ENCODE peak calls at places on chromosomes 2 and 18, in nine cellular contexts. K, R, A, I, Q, G, H, J and W are unnamed samples.

GRCh38 chr2:96954490-96954846 is 31.9 kb downstream of the FAM178B start:
- DNase-seq in J (no peak), A (no peak), K (no peak), Q (no peak), R (no peak), I (no peak), G (no peak), H (no peak), W (no peak)

GRCh38 chr2:20674974-20675679 is 8.2 kb downstream of the GDF7 start:
- DNase-seq in A (no peak), G (peak), Q (no peak), H (no peak), I (no peak), J (peak), R (no peak), K (no peak), W (peak)

GRCh38 chr2:59383473-59383872 is 1142.3 kb upstream of the FANCL start:
- DNase-seq in I (no peak), K (no peak), R (no peak), G (no peak), J (no peak), A (no peak), H (no peak), Q (no peak), W (no peak)

GRCh38 chr2:102004588-102004987 is 12.8 kb downstream of the IL1R2 start:
- DNase-seq in J (no peak), R (no peak), G (no peak), I (no peak), A (no peak), K (no peak), H (no peak), Q (no peak), W (no peak)

GRCh38 chr2:104412384-104412783 is 441.5 kb upstream of the POU3F3 start:
- DNase-seq in H (peak), A (peak), Q (no peak), R (no peak), J (no peak), K (peak), G (no peak), I (no peak), W (no peak)

GRCh38 chr2:183532514-183532913 is 408.3 kb downstream of the NUP35 start:
- DNase-seq in I (no peak), J (no peak), A (no peak), G (no peak), R (no peak), Q (no peak), H (no peak), K (no peak), W (no peak)

GRCh38 chr18:58779514-58779913 is 85.2 kb upstream of the ZNF532 start:
- DNase-seq in J (no peak), K (no peak), Q (no peak), I (no peak), G (no peak), H (no peak), A (no peak), R (peak), W (no peak)

GRCh38 chr2:233982421-233983121 is 65.4 kb downstream of the TRPM8 start:
- DNase-seq in J (no peak), R (no peak), K (no peak), Q (no peak), G (peak), A (no peak), H (no peak), I (no peak), W (peak)

GRCh38 chr2:73987109-73987947 is 2.6 kb downstream of the TET3 start:
- DNase-seq in G (no peak), I (no peak), R (peak), Q (peak), K (peak), H (no peak), A (peak), J (peak), W (no peak)

GRCh38 chr2:162824319-162824718 is 14.2 kb downstream of the KCNH7 start:
- DNase-seq in Q (no peak), K (no peak), J (no peak), G (no peak), A (no peak), I (no peak), H (no peak), R (no peak), W (no peak)

GRCh38 chr2:161836664-161837063 is 212.4 kb downstream of the SLC4A10 start:
- DNase-seq in H (no peak), Q (no peak), A (no peak), R (no peak), I (no peak), G (no peak), K (no peak), J (no peak), W (no peak)

GRCh38 chr2:156818944-156819343 is 382.8 kb downstream of the GPD2 start:
- DNase-seq in R (no peak), I (no peak), Q (no peak), J (no peak), G (no peak), K (peak), H (no peak), A (no peak), W (no peak)

GRCh38 chr2:15159751-15160177 is 401.4 kb downstream of the NBAS start:
- DNase-seq in A (peak), K (peak), Q (no peak), I (no peak), R (no peak), J (no peak), G (no peak), H (no peak), W (peak)

GRCh38 chr18:78797499-78797898 is 182.1 kb upstream of the SALL3 start:
- DNase-seq in J (no peak), K (no peak), G (no peak), A (no peak), R (no peak), Q (no peak), H (no peak), I (no peak), W (no peak)

GRCh38 chr18:28398491-28398890 is 221.6 kb upstream of the CDH2 start:
- DNase-seq in R (no peak), H (no peak), K (no peak), G (no peak), I (no peak), Q (no peak), A (no peak), J (no peak), W (no peak)

GRCh38 chr2:60064687-60065361 is 488.6 kb downstream of the BCL11A start:
- DNase-seq in A (no peak), Q (no peak), J (no peak), G (no peak), I (no peak), H (no peak), K (no peak), R (no peak), W (no peak)

GRCh38 chr2:216644846-216645635 is 11.8 kb downstream of the IGFBP2 start:
- DNase-seq in H (no peak), J (no peak), I (no peak), K (peak), Q (peak), A (no peak), R (no peak), G (no peak), W (no peak)

GRCh38 chr18:26342646-26343045 is 116.4 kb downstream of the TAF4B start:
- DNase-seq in A (no peak), I (no peak), H (no peak), R (peak), Q (no peak), G (no peak), J (no peak), K (no peak), W (no peak)

GRCh38 chr2:129233166-129233565 is 746.3 kb upstream of the RAB6C start:
- DNase-seq in H (no peak), J (no peak), R (no peak), I (no peak), A (no peak), G (no peak), Q (no peak), K (no peak), W (no peak)

GRCh38 chr2:216967889-216968288 is 108.0 kb upstream of the TNP1 start:
- DNase-seq in H (no peak), R (no peak), G (no peak), Q (no peak), A (no peak), K (no peak), I (no peak), J (no peak), W (no peak)

GRCh38 chr2:178194600-178195389 is 483 bp downstream of the OSBPL6 start:
- DNase-seq in I (no peak), A (peak), J (peak), G (peak), Q (peak), K (no peak), H (peak), R (peak), W (peak)

GRCh38 chr18:49728542-49728941 is 84.8 kb downstream of the ACAA2 start:
- DNase-seq in G (no peak), J (no peak), K (peak), H (peak), R (no peak), A (peak), Q (peak), I (no peak), W (peak)

GRCh38 chr2:41853427-41854191 is 194.2 kb upstream of the PKDCC start:
- DNase-seq in Q (peak), J (peak), A (peak), I (no peak), G (no peak), H (peak), K (peak), R (peak), W (peak)

DNA sequence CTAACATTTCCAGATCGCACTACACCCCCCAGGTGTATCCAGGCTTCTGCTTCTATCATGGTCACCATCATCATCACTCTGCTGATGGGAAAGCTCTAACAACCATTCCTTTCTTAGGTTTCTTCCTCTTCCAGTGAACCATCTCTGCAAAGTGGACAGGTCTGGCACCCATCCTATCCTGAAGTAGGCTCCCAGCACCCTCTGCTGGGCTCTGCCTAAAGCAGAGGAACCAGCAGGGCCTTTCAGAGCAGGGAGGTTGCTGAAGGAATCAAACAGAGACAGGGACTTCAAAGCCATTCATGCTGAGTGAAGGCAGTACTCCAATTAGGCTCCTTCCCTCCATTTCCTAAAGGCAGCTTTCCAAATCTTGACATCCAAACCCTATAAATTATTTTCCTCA is 27.2 kb upstream of the SATB2 start:
- DNase-seq in A (no peak), H (peak), Q (no peak), K (no peak), G (no peak), R (no peak), J (no peak), I (no peak), W (peak)
- TF ChIP-seq CTCF in A (no peak), H (no peak), Q (no peak), K (no peak), G (peak), R (no peak), J (no peak), I (no peak), W (peak)

GRCh38 chr2:232668805-232669444 is 28.2 kb upstream of the GIGYF2 start:
- DNase-seq in R (peak), J (no peak), G (no peak), K (no peak), Q (peak), I (no peak), A (peak), H (no peak), W (no peak)
- TF ChIP-seq CTCF in R (no peak), J (no peak), G (peak), K (peak), Q (peak), I (no peak), A (peak), H (no peak), W (peak)

DNA sequence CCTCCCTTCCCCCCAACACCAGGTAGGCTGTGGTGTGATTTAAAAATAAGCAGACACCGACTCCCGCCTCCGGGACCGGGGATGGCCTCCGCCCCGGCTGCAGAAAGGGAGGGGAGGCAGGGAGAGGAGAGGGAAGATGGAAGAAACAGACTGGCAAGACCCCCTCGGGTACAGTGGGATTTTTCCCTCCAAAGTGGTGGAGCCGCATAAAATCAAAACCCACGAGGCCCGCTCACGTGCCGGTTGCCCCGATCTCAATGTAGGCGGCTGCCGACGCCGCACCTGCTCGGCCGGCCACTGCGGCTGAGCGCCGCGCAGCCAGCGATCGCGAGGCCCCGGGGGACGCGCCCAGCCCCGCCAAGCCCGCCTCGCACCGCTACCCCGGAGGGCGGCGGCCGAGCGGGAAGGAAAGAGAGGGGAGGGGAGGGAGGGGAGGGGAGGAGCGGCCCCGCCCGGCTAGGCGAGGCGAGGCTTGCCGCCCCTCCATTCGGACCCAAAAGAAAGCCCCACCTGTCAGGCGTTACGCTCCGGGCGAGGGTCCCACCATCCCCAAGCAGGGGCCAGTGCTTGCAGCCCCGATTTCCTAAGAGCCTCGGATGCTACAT is 804 bp downstream of the ADD2 start:
- DNase-seq in J (no peak), K (no peak), Q (no peak), G (no peak), A (peak), I (peak), R (no peak), H (peak), W (no peak)
- TF ChIP-seq CTCF in J (no peak), K (no peak), Q (no peak), G (no peak), A (no peak), I (no peak), R (no peak), H (no peak), W (no peak)

DNA sequence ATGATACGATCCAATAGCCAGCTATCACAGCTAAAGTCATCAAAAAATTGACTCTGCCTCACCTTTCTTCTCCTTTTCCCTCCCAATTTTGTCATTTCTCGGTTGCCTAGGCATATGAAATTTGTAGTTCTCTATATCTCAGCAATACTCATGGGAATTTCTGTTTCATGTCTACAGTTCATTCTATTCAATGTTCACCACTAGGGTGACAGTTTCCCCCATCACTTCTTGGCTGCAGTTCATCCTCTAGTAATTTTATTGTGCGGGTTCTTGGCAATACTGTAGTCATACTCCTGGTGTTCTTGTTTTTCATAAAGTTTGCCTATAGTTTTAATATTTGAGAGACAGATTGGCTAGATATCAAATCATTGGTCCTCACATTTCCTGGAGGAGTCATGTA is 872.2 kb upstream of the ID2 start:
- DNase-seq in I (no peak), Q (no peak), R (no peak), J (no peak), A (no peak), K (no peak), G (no peak), H (no peak), W (no peak)
- TF ChIP-seq CTCF in I (no peak), Q (no peak), R (no peak), J (no peak), A (no peak), K (no peak), G (no peak), H (no peak), W (peak)

DNA sequence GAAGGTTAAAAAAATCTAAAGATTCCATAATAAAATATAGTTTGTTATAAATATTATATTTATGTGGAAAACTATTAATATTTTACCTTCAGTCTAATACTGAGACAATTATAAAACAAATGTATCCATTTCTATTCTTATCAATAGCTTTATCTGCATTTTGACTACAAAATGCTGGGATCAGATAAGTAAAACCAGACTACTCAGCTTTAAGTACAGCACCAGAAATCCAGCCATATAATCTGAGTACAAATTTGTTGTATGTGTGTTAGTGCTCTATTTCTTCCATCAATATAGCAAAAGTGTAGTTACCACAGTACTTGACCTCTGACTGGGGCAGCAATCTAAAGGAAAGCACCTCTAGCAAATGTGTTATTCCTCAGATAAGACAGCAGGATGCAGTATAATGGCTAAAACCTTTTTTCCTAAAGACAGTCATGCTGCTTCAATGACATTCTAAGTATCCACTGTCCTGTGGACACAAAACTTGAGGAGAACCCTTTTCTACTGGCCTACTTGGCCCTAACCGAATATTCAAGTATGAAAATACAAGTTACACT is 68.1 kb downstream of the OLA1 start:
- DNase-seq in G (no peak), J (no peak), H (no peak), K (no peak), R (no peak), I (no peak), Q (no peak), A (peak), W (peak)
- TF ChIP-seq CTCF in G (no peak), J (no peak), H (no peak), K (peak), R (no peak), I (no peak), Q (no peak), A (peak), W (peak)

DNA sequence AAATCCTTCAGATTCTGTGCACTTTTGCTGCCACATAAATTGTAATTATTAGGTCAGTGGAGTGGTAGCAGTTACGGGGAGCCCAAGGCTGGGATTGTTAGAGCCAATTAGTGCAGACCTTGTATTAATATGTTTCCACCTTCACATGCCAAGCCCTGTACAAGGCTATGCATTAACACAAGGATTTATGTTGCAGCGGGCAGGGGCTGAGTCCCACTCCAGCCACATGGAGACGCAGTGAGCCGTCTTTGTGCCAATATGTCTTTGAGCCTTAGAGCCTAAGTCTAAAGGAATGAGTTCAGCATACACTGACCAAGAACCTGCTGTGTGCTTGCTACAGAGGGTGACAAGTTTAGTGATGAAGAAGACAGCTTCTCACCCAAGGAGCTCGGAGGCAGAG is 238.2 kb downstream of the TSN start:
- DNase-seq in I (no peak), J (no peak), A (no peak), Q (no peak), G (no peak), K (no peak), R (no peak), H (no peak), W (no peak)
- TF ChIP-seq CTCF in I (no peak), J (no peak), A (no peak), Q (no peak), G (no peak), K (no peak), R (no peak), H (no peak), W (no peak)